ENCODE peak calls at places on chromosome 20, in four cellular contexts. C is amniotic stem cell, B is pancreas, P is astrocyte of the cerebellum. W is an unnamed sample.

GRCh38 chr20:10219452-10219791 is 792 bp downstream of the SNAP25 start:
- DNase-seq in C (no peak), B (peak), P (peak), W (no peak)

GRCh38 chr20:18001131-18001921 is 32.5 kb downstream of the MGME1 start:
- DNase-seq in C (no peak), B (no peak), P (peak), W (peak)

GRCh38 chr20:47465335-47466090 is 36.2 kb upstream of the NCOA3 start:
- DNase-seq in C (no peak), B (no peak), P (no peak), W (no peak)

GRCh38 chr20:4014031-4014474 is 1.3 kb downstream of the RNF24 start:
- DNase-seq in C (peak), B (no peak), P (peak), W (peak)

GRCh38 chr20:1876975-1877603 is 18.1 kb upstream of the SIRPA start:
- DNase-seq in C (peak), B (no peak), P (no peak), W (no peak)

GRCh38 chr20:58623579-58624473 is 27.3 kb upstream of the STX16 start:
- DNase-seq in C (peak), B (no peak), P (peak), W (peak)

GRCh38 chr20:62875419-62876355 is 14.1 kb upstream of the TCFL5 start:
- DNase-seq in C (peak), B (peak), P (peak), W (no peak)

GRCh38 chr20:20362774-20363435 is 5.0 kb upstream of the INSM1 start:
- DNase-seq in C (no peak), B (no peak), P (no peak), W (no peak)

GRCh38 chr20:36398515-36398914 is 92.4 kb downstream of the DLGAP4 start:
- DNase-seq in C (no peak), B (no peak), P (no peak), W (no peak)

GRCh38 chr20:47688385-47689381 is 96.6 kb downstream of the SULF2 start:
- DNase-seq in C (no peak), B (no peak), P (no peak), W (no peak)

GRCh38 chr20:5933802-5934436 is 16.4 kb downstream of the TRMT6 start:
- DNase-seq in C (no peak), B (no peak), P (no peak), W (no peak)

GRCh38 chr20:11807070-11807741 is 110.5 kb upstream of the BTBD3 start:
- DNase-seq in C (peak), B (no peak), P (peak), W (peak)

GRCh38 chr20:38590682-38591483 is 9.9 kb downstream of the ADIG start:
- DNase-seq in C (no peak), B (no peak), P (no peak), W (no peak)

GRCh38 chr20:36491901-36492617 is 49.3 kb upstream of the MYL9 start:
- DNase-seq in C (no peak), B (no peak), P (peak), W (no peak)

GRCh38 chr20:62812907-62813200 is 4.0 kb upstream of the COL9A3 start:
- DNase-seq in C (no peak), B (no peak), P (no peak), W (no peak)

GRCh38 chr20:23282546-23282945 is 68.0 kb upstream of the NXT1 start:
- DNase-seq in C (no peak), B (no peak), P (no peak), W (no peak)

GRCh38 chr20:59955131-59955796 is 3.0 kb upstream of the CDH26 start:
- DNase-seq in C (no peak), B (no peak), P (no peak), W (no peak)

GRCh38 chr20:18727032-18727508 is 86.5 kb upstream of the SCP2D1 start:
- DNase-seq in C (no peak), B (peak), P (no peak), W (no peak)

GRCh38 chr20:3924304-3925112 is 35.3 kb downstream of the PANK2 start:
- DNase-seq in C (no peak), B (no peak), P (no peak), W (no peak)

GRCh38 chr20:61297981-61298380 is 45.9 kb downstream of the CDH4 start:
- DNase-seq in C (no peak), B (no peak), P (peak), W (no peak)

GRCh38 chr20:37388831-37389230 is 42.9 kb downstream of the SRC start:
- DNase-seq in C (no peak), B (peak), P (no peak), W (no peak)

GRCh38 chr20:32368930-32369329 is 10.8 kb downstream of the ASXL1 start:
- DNase-seq in C (no peak), B (no peak), P (no peak), W (no peak)

GRCh38 chr20:49938173-49939163 is 2.3 kb downstream of the RNF114 start:
- DNase-seq in C (peak), B (peak), P (no peak), W (no peak)

GRCh38 chr20:7275628-7276237 is 508.2 kb downstream of the BMP2 start:
- DNase-seq in C (no peak), B (no peak), P (no peak), W (no peak)

GRCh38 chr20:15700147-15700765 is 873.0 kb downstream of the KIF16B start:
- DNase-seq in C (no peak), B (no peak), P (no peak), W (no peak)

W was measured in AG09319.